ENCODE peak calls at places on chromosomes 16 and 17, in nine cellular contexts. G is NCI-H460; T is CD4-positive, CD25-positive, alpha-beta regulatory T cell; P is stimulated activated CD8-positive, alpha-beta memory T cell treated with anti-CD3 and anti-CD28 coated beads, Interleukin-4, amount 100 ng/mL, for 24 hours; D is amygdala; E is aorta; C is EL; R is hippocampal formation; V is H7. O is an unnamed sample.

GRCh38 chr17:56898874-56899273 is 15.0 kb downstream of the TRIM25 start:
- DNase-seq in E (no peak), R (no peak), G (no peak), V (no peak), P (no peak), D (no peak), C (no peak), T (no peak), O (no peak)

GRCh38 chr17:75096082-75096625 is 8.4 kb downstream of the SLC16A5 start:
- DNase-seq in C (peak; percentile 89), T (no peak), D (no peak), R (no peak), P (no peak), V (peak; percentile 76), G (peak; percentile 94), E (peak; percentile 80), O (no peak)

GRCh38 chr17:58755577-58756245 is at the start of gene PPM1E:
- DNase-seq in C (peak; percentile 37), D (peak; percentile 12), V (peak; percentile 97), T (peak; percentile 22), P (peak; percentile 20), R (peak; percentile 22), E (peak; percentile 79), G (peak; percentile 42), O (peak; percentile 67)

GRCh38 chr16:3157229-3158013 is 22.6 kb downstream of the ZNF213 start:
- DNase-seq in C (peak; percentile 96), P (no peak), V (peak; percentile 89), E (peak; percentile 87), D (peak; percentile 9), G (peak; percentile 90), R (no peak), T (no peak), O (peak; percentile 12)

GRCh38 chr17:4591529-4591928 is 7.2 kb downstream of the SMTNL2 start:
- DNase-seq in D (no peak), T (no peak), P (no peak), V (no peak), E (no peak), G (no peak), C (peak; percentile 42), R (no peak), O (no peak)

GRCh38 chr17:82444284-82444893 is 6.2 kb downstream of the CYBC1 start:
- DNase-seq in G (no peak), E (peak; percentile 72), V (no peak), P (no peak), D (no peak), R (no peak), C (no peak), T (no peak), O (no peak)

GRCh38 chr16:14125708-14126107 is 54.6 kb downstream of the MRTFB start:
- DNase-seq in G (no peak), T (no peak), D (no peak), V (no peak), P (no peak), C (no peak), E (no peak), R (no peak), O (no peak)

GRCh38 chr16:4517812-4518211 is 20.8 kb downstream of the CDIP1 start:
- DNase-seq in T (no peak), R (no peak), E (no peak), C (peak; percentile 38), V (peak; percentile 92), D (no peak), P (no peak), G (peak; percentile 36), O (peak; percentile 18)

GRCh38 chr17:4604111-4604644 is 19.8 kb downstream of the SMTNL2 start:
- DNase-seq in G (no peak), D (no peak), E (no peak), C (peak; percentile 25), R (no peak), P (no peak), T (no peak), V (peak; percentile 46), O (no peak)

GRCh38 chr16:14198603-14199002 is 127.5 kb downstream of the MRTFB start:
- DNase-seq in D (no peak), V (no peak), T (no peak), C (no peak), E (no peak), R (no peak), P (no peak), G (no peak), O (no peak)

GRCh38 chr16:23557779-23558330 is 328 bp downstream of the UBFD1 start:
- DNase-seq in C (peak; percentile 25), D (no peak), E (no peak), R (no peak), P (no peak), T (no peak), G (no peak), V (no peak), O (peak; percentile 64)

GRCh38 chr17:41697122-41697962 is 8.7 kb downstream of the EIF1 start:
- DNase-seq in G (no peak), E (no peak), R (peak; percentile 39), D (no peak), P (no peak), T (no peak), V (no peak), C (peak; percentile 31), O (no peak)

GRCh38 chr17:43877451-43878155 is 29.7 kb downstream of the MPP2 start:
- DNase-seq in C (no peak), T (no peak), D (no peak), E (no peak), R (no peak), G (no peak), V (peak; percentile 22), P (no peak), O (no peak)

GRCh38 chr16:52861614-52862022 is 191.1 kb downstream of the CHD9NB start:
- DNase-seq in G (no peak), V (peak; percentile 13), R (peak; percentile 39), E (no peak), C (no peak), D (no peak), P (no peak), T (no peak), O (no peak)

GRCh38 chr16:1379054-1379862 is 27.5 kb downstream of the GNPTG start:
- DNase-seq in C (peak; percentile 79), P (peak; percentile 60), G (peak; percentile 80), V (peak; percentile 99), E (peak; percentile 97), T (peak; percentile 62), R (no peak), D (no peak), O (no peak)

GRCh38 chr16:3112058-3112880 is at the start of gene ZNF205:
- DNase-seq in E (peak; percentile 90), P (no peak), V (peak; percentile 95), D (peak; percentile 39), T (no peak), R (peak; percentile 37), C (peak; percentile 74), G (peak; percentile 74), O (peak; percentile 26)

GRCh38 chr17:21089145-21089544 is 37.6 kb upstream of the DHRS7B start:
- DNase-seq in D (no peak), P (no peak), V (no peak), E (no peak), G (no peak), R (no peak), T (no peak), C (peak; percentile 68), O (no peak)

GRCh38 chr17:39098474-39099090 is 52.9 kb downstream of the PLXDC1 start:
- DNase-seq in D (no peak), T (no peak), P (no peak), E (no peak), G (no peak), R (no peak), V (no peak), C (no peak), O (no peak)

GRCh38 chr17:59365383-59365981 is 34.0 kb downstream of the YPEL2 start:
- DNase-seq in E (no peak), R (peak; percentile 68), T (peak; percentile 66), P (no peak), D (no peak), V (no peak), C (no peak), G (no peak), O (no peak)

GRCh38 chr17:79543566-79543965 is 67.3 kb downstream of the RBFOX3 start:
- DNase-seq in T (no peak), V (no peak), D (no peak), R (no peak), G (no peak), E (peak; percentile 60), P (no peak), C (no peak), O (no peak)

GRCh38 chr17:54180919-54181318 is 358.2 kb downstream of the KIF2B start:
- DNase-seq in E (no peak), C (no peak), G (no peak), T (no peak), D (no peak), R (no peak), V (no peak), P (no peak), O (no peak)

GRCh38 chr17:19024101-19025078 is 19.8 kb upstream of the FAM83G start:
- DNase-seq in T (peak; percentile 14), C (peak; percentile 75), G (no peak), V (no peak), P (no peak), D (no peak), R (no peak), E (peak; percentile 55), O (no peak)

GRCh38 chr17:32161029-32161428 is 18.7 kb downstream of the RHOT1 start:
- DNase-seq in R (no peak), T (no peak), G (no peak), D (no peak), P (no peak), C (peak; percentile 40), V (no peak), E (no peak), O (no peak)

GRCh38 chr17:35849469-35850348 is 19.0 kb downstream of the HEATR9 start:
- DNase-seq in C (peak; percentile 70), E (no peak), V (peak; percentile 73), D (no peak), T (peak; percentile 38), G (peak; percentile 70), P (peak; percentile 25), R (peak; percentile 33), O (peak; percentile 1)

GRCh38 chr16:65392831-65393565 is 271.1 kb upstream of the CDH11 start:
- DNase-seq in C (peak; percentile 40), T (no peak), R (no peak), P (no peak), G (no peak), V (no peak), D (no peak), E (no peak), O (no peak)

O was measured in anterior cingulate cortex.